ENCODE peak calls at places on chromosome 14, in four cellular contexts. One of them, this sample, is unnamed.

GRCh38 chr14:60561845-60562746 is 53.1 kb downstream of the SIX6 start:
- DNase-seq in fibroblast of pulmonary artery: peak; percentile 79
- DNase-seq in body of pancreas: peak; percentile 40
- DNase-seq in foreskin fibroblast: peak; percentile 86
- DNase-seq in this sample: no peak

GRCh38 chr14:91305650-91306431 is 61.3 kb upstream of the GPR68 start:
- DNase-seq in foreskin fibroblast: no peak
- DNase-seq in fibroblast of pulmonary artery: no peak
- DNase-seq in body of pancreas: no peak
- DNase-seq in this sample: no peak

GRCh38 chr14:23937121-23937692 is 16.4 kb upstream of the DHRS4 start:
- DNase-seq in foreskin fibroblast: no peak
- DNase-seq in fibroblast of pulmonary artery: no peak
- DNase-seq in body of pancreas: no peak
- DNase-seq in this sample: no peak

GRCh38 chr14:60304509-60304908 is 55.5 kb downstream of the PPM1A start:
- DNase-seq in foreskin fibroblast: no peak
- DNase-seq in fibroblast of pulmonary artery: no peak
- DNase-seq in body of pancreas: peak; percentile 58
- DNase-seq in this sample: no peak

GRCh38 chr14:31726337-31726736 is 165.1 kb downstream of the NUBPL start:
- DNase-seq in foreskin fibroblast: no peak
- DNase-seq in fibroblast of pulmonary artery: no peak
- DNase-seq in body of pancreas: no peak
- DNase-seq in this sample: no peak

GRCh38 chr14:90276627-90277367 is 20.4 kb downstream of the PSMC1 start:
- DNase-seq in fibroblast of pulmonary artery: no peak
- DNase-seq in body of pancreas: no peak
- DNase-seq in foreskin fibroblast: peak; percentile 66
- DNase-seq in this sample: no peak

GRCh38 chr14:101189962-101190560 is 286.5 kb upstream of the RTL1 start:
- DNase-seq in fibroblast of pulmonary artery: no peak
- DNase-seq in body of pancreas: no peak
- DNase-seq in foreskin fibroblast: no peak
- DNase-seq in this sample: no peak

GRCh38 chr14:88384653-88385205 is 728 bp upstream of the SPATA7 start:
- DNase-seq in foreskin fibroblast: peak; percentile 17
- DNase-seq in fibroblast of pulmonary artery: peak; percentile 15
- DNase-seq in body of pancreas: no peak
- DNase-seq in this sample: no peak

GRCh38 chr14:102293784-102294183 is 11.2 kb downstream of the MOK start:
- DNase-seq in foreskin fibroblast: peak; percentile 24
- DNase-seq in fibroblast of pulmonary artery: peak; percentile 63
- DNase-seq in body of pancreas: no peak
- DNase-seq in this sample: no peak

GRCh38 chr14:80645667-80646413 is 295.7 kb downstream of the CEP128 start:
- DNase-seq in fibroblast of pulmonary artery: no peak
- DNase-seq in body of pancreas: no peak
- DNase-seq in foreskin fibroblast: no peak
- DNase-seq in this sample: no peak

GRCh38 chr14:102461490-102462317 is 47.9 kb downstream of the ANKRD9 start:
- DNase-seq in foreskin fibroblast: peak; percentile 19
- DNase-seq in fibroblast of pulmonary artery: no peak
- DNase-seq in body of pancreas: no peak
- DNase-seq in this sample: no peak

GRCh38 chr14:85444685-85445084 is 85.3 kb upstream of the FLRT2 start:
- DNase-seq in foreskin fibroblast: peak; percentile 44
- DNase-seq in fibroblast of pulmonary artery: peak; percentile 63
- DNase-seq in body of pancreas: no peak
- DNase-seq in this sample: no peak

GRCh38 chr14:69039287-69039628 is 60.2 kb upstream of the ACTN1 start:
- DNase-seq in foreskin fibroblast: peak; percentile 65
- DNase-seq in body of pancreas: no peak
- DNase-seq in fibroblast of pulmonary artery: peak; percentile 71
- DNase-seq in this sample: no peak

GRCh38 chr14:96092936-96093335 is 53.8 kb downstream of the C14orf132 start:
- DNase-seq in body of pancreas: no peak
- DNase-seq in foreskin fibroblast: peak; percentile 52
- DNase-seq in fibroblast of pulmonary artery: no peak
- DNase-seq in this sample: no peak

GRCh38 chr14:82447586-82447985 is 913.9 kb upstream of the SEL1L start:
- DNase-seq in fibroblast of pulmonary artery: no peak
- DNase-seq in foreskin fibroblast: peak; percentile 2
- DNase-seq in body of pancreas: no peak
- DNase-seq in this sample: no peak

GRCh38 chr14:41960316-41960715 is 353.6 kb downstream of the LRFN5 start:
- DNase-seq in fibroblast of pulmonary artery: peak; percentile 79
- DNase-seq in foreskin fibroblast: no peak
- DNase-seq in body of pancreas: no peak
- DNase-seq in this sample: no peak

GRCh38 chr14:55383541-55384140 is 28.0 kb downstream of the ATG14 start:
- DNase-seq in fibroblast of pulmonary artery: no peak
- DNase-seq in foreskin fibroblast: no peak
- DNase-seq in body of pancreas: no peak
- DNase-seq in this sample: no peak

GRCh38 chr14:99038401-99038800 is 233.6 kb downstream of the BCL11B start:
- DNase-seq in foreskin fibroblast: no peak
- DNase-seq in fibroblast of pulmonary artery: peak; percentile 5
- DNase-seq in body of pancreas: no peak
- DNase-seq in this sample: no peak

GRCh38 chr14:60757617-60758016 is 23.1 kb downstream of the MNAT1 start:
- DNase-seq in fibroblast of pulmonary artery: peak; percentile 63
- DNase-seq in body of pancreas: no peak
- DNase-seq in foreskin fibroblast: peak; percentile 89
- DNase-seq in this sample: no peak

GRCh38 chr14:74867673-74868072 is 8.3 kb downstream of the PROX2 start:
- DNase-seq in fibroblast of pulmonary artery: peak; percentile 50
- DNase-seq in foreskin fibroblast: peak; percentile 81
- DNase-seq in body of pancreas: no peak
- DNase-seq in this sample: no peak

GRCh38 chr14:91154851-91155625 is 41.2 kb downstream of the DGLUCY start:
- DNase-seq in body of pancreas: peak; percentile 53
- DNase-seq in foreskin fibroblast: peak; percentile 57
- DNase-seq in fibroblast of pulmonary artery: peak; percentile 57
- DNase-seq in this sample: peak; percentile 54

GRCh38 chr14:50670196-50670875 is 2.2 kb upstream of the SAV1 start:
- DNase-seq in foreskin fibroblast: peak; percentile 69
- DNase-seq in fibroblast of pulmonary artery: no peak
- DNase-seq in body of pancreas: no peak
- DNase-seq in this sample: no peak

GRCh38 chr14:63273717-63274673 is 44.7 kb downstream of the GPHB5 start:
- DNase-seq in body of pancreas: no peak
- DNase-seq in foreskin fibroblast: no peak
- DNase-seq in fibroblast of pulmonary artery: peak; percentile 13
- DNase-seq in this sample: no peak

GRCh38 chr14:99131632-99132271 is 140.2 kb downstream of the BCL11B start:
- DNase-seq in fibroblast of pulmonary artery: no peak
- DNase-seq in foreskin fibroblast: no peak
- DNase-seq in body of pancreas: no peak
- DNase-seq in this sample: no peak

GRCh38 chr14:59343585-59343984 is 121.6 kb downstream of the GPR135 start:
- DNase-seq in body of pancreas: no peak
- DNase-seq in fibroblast of pulmonary artery: no peak
- DNase-seq in foreskin fibroblast: no peak
- DNase-seq in this sample: no peak

GRCh38 chr14:77838756-77839565 is 39.1 kb downstream of the ADCK1 start:
- DNase-seq in fibroblast of pulmonary artery: no peak
- DNase-seq in foreskin fibroblast: no peak
- DNase-seq in body of pancreas: no peak
- DNase-seq in this sample: no peak

GRCh38 chr14:101508196-101508947 is 52.9 kb upstream of the DIO3 start:
- DNase-seq in fibroblast of pulmonary artery: no peak
- DNase-seq in body of pancreas: no peak
- DNase-seq in foreskin fibroblast: no peak
- DNase-seq in this sample: no peak

GRCh38 chr14:55582741-55583140 is 2.7 kb downstream of the KTN1 start:
- DNase-seq in fibroblast of pulmonary artery: no peak
- DNase-seq in foreskin fibroblast: no peak
- DNase-seq in body of pancreas: no peak
- DNase-seq in this sample: no peak

GRCh38 chr14:32087173-32087861 is 10.2 kb downstream of the ARHGAP5 start:
- DNase-seq in foreskin fibroblast: peak; percentile 26
- DNase-seq in body of pancreas: no peak
- DNase-seq in fibroblast of pulmonary artery: peak; percentile 53
- DNase-seq in this sample: no peak

DNA sequence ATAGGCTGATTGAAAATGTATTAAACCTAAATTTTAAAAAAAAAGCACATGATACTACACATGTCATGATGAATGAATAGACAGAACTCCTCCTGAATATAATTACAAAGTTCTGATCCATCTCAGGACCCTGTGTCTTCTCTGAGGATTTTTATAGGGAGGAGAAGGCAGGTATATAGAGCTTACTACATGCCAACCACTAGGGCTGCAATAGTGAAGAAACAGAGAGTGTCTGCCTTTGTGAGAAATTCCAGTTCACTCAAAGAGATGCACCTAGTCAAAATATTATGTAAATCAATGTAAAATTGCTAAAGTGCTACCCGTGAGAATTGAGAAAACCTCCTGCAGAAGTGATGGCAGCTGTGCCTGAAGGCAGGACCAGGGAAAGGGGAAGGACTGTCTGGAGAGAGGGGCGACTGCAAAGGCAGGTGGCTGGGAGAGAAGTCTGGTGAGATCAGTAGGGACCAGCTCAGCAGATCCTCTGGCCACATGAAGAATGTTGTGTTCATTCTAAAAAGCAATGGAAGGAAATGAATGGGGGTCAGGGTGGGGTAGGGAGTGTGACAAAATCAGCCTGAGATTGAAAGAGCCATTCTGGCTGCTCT is 15.1 kb downstream of the ABHD4 start:
- DNase-seq in fibroblast of pulmonary artery: no peak
- DNase-seq in foreskin fibroblast: no peak
- DNase-seq in body of pancreas: no peak
- DNase-seq in this sample: no peak
- TF ChIP-seq CTCF in fibroblast of pulmonary artery: peak; percentile 20
- TF ChIP-seq CTCF in foreskin fibroblast: no peak
- TF ChIP-seq CTCF in body of pancreas: no peak
- TF ChIP-seq CTCF in this sample: no peak

DNA sequence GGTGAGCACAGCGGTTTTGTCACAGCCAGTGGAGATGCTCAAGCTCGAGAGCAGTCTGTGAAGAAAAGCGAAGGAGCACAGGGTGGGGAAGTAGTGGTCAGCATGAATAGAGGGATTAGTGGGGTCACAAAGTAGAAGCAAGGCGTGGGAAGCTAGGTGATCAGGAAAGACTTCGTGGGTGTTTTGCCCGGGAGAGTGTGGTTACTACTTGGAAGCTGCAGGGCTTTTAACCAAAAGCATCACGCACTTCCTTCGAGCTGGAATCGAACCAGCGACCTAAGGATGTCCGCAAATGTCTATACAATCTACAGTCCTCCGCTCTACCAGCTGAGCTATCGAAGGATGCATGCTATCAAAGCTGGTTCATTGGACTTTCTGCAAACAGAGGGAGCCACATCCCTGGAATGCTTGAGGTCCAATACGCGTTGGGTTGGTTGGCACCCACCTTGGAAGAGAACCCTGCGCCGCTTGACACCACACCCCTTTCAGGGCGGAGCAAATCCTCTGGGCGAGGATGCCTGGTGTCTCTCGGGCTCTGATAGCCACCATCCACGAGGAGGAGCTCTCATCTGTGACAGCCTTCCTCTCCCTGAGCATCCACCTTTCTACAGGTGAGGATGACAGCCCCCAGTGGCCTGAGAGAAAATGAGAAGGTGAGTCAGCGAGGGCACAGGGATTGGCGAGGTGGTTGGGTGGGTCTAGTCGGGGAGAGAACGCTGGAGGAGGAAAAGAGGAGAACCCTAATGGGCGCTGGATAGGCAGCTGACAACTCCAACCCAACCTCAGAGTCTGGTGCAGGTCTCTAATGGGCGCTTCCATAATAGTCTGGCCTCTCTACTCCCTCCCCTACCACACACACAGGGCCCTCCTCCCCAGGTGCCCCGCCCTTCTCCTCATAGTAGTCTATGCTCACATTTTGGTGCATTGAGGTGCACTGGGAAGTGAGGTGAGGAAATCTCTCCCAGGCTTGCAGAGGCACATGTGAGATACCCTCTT is 16.0 kb upstream of the OR6S1 start:
- DNase-seq in fibroblast of pulmonary artery: no peak
- DNase-seq in foreskin fibroblast: peak; percentile 7
- DNase-seq in body of pancreas: no peak
- DNase-seq in this sample: no peak
- TF ChIP-seq CTCF in fibroblast of pulmonary artery: no peak
- TF ChIP-seq CTCF in foreskin fibroblast: no peak
- TF ChIP-seq CTCF in body of pancreas: no peak
- TF ChIP-seq CTCF in this sample: no peak

GRCh38 chr14:29463727-29464370 is 463.8 kb downstream of the PRKD1 start:
- DNase-seq in foreskin fibroblast: peak; percentile 31
- DNase-seq in fibroblast of pulmonary artery: peak; percentile 49
- DNase-seq in body of pancreas: no peak
- DNase-seq in this sample: no peak
- TF ChIP-seq CTCF in foreskin fibroblast: no peak
- TF ChIP-seq CTCF in fibroblast of pulmonary artery: peak; percentile 37
- TF ChIP-seq CTCF in body of pancreas: no peak
- TF ChIP-seq CTCF in this sample: no peak

GRCh38 chr14:53532871-53533270 is 379.7 kb upstream of the DDHD1 start:
- DNase-seq in body of pancreas: no peak
- DNase-seq in fibroblast of pulmonary artery: no peak
- DNase-seq in foreskin fibroblast: no peak
- DNase-seq in this sample: no peak

GRCh38 chr14:53531151-53531550 is 378.0 kb upstream of the DDHD1 start:
- DNase-seq in body of pancreas: no peak
- DNase-seq in foreskin fibroblast: no peak
- DNase-seq in fibroblast of pulmonary artery: no peak
- DNase-seq in this sample: no peak

GRCh38 chr14:53531730-53532129 is 378.6 kb upstream of the DDHD1 start:
- DNase-seq in foreskin fibroblast: no peak
- DNase-seq in fibroblast of pulmonary artery: no peak
- DNase-seq in body of pancreas: no peak
- DNase-seq in this sample: no peak

GRCh38 chr14:53534841-53535240 is 381.7 kb upstream of the DDHD1 start:
- DNase-seq in fibroblast of pulmonary artery: no peak
- DNase-seq in foreskin fibroblast: peak; percentile 48
- DNase-seq in body of pancreas: no peak
- DNase-seq in this sample: no peak

GRCh38 chr14:53533384-53533975 is 380.4 kb upstream of the DDHD1 start:
- DNase-seq in body of pancreas: no peak
- DNase-seq in fibroblast of pulmonary artery: peak; percentile 38
- DNase-seq in foreskin fibroblast: no peak
- DNase-seq in this sample: no peak
- TF ChIP-seq CTCF in body of pancreas: no peak
- TF ChIP-seq CTCF in fibroblast of pulmonary artery: no peak
- TF ChIP-seq CTCF in foreskin fibroblast: no peak
- TF ChIP-seq CTCF in this sample: no peak

This sample was measured in omental fat pad.